ENCODE peak calls at places on chromosome 17, in eight cellular contexts. Z, S, V, P, B, I, F and N are unnamed samples.

GRCh38 chr17:5893741-5894140 is 176.4 kb upstream of the WSCD1 start:
- DNase-seq in Z (no peak), S (no peak), V (no peak), P (no peak), B (no peak), I (no peak), F (no peak), N (no peak)

GRCh38 chr17:38540514-38540913 is 65.2 kb downstream of the SRCIN1 start:
- DNase-seq in Z (no peak), S (no peak), V (no peak), P (no peak), B (no peak), I (no peak), F (no peak), N (no peak)

GRCh38 chr17:17499402-17500145 is 3.4 kb upstream of the RASD1 start:
- DNase-seq in Z (no peak), S (no peak), V (no peak), P (peak), B (no peak), I (no peak), F (no peak), N (no peak)

GRCh38 chr17:55316499-55316898 is 51.7 kb downstream of the HLF start:
- DNase-seq in Z (no peak), S (peak), V (no peak), P (no peak), B (no peak), I (no peak), F (no peak), N (no peak)

GRCh38 chr17:75345514-75346167 is 56.4 kb upstream of the SLC25A19 start:
- DNase-seq in Z (no peak), S (no peak), V (no peak), P (no peak), B (no peak), I (peak), F (no peak), N (no peak)

GRCh38 chr17:63552211-63552610 is 1.9 kb downstream of the DCAF7 start:
- DNase-seq in Z (peak), S (peak), V (no peak), P (no peak), B (peak), I (no peak), F (no peak), N (no peak)

GRCh38 chr17:35560703-35561102 is at the start of gene SLFN14:
- DNase-seq in Z (peak), S (no peak), V (no peak), P (no peak), B (no peak), I (no peak), F (no peak), N (no peak)

GRCh38 chr17:35953720-35954119 is 10.2 kb upstream of the LYZL6 start:
- DNase-seq in Z (no peak), S (no peak), V (no peak), P (no peak), B (no peak), I (no peak), F (no peak), N (no peak)

GRCh38 chr17:79966681-79967080 is 69.0 kb downstream of the TBC1D16 start:
- DNase-seq in Z (no peak), S (no peak), V (no peak), P (no peak), B (no peak), I (no peak), F (no peak), N (no peak)

GRCh38 chr17:75769536-75769935 is 4.5 kb upstream of the GALK1 start:
- DNase-seq in Z (no peak), S (no peak), V (no peak), P (no peak), B (no peak), I (no peak), F (no peak), N (no peak)

GRCh38 chr17:35242158-35242804 is 591 bp upstream of the SLFN5 start:
- DNase-seq in Z (peak), S (peak), V (no peak), P (peak), B (no peak), I (no peak), F (peak), N (no peak)

GRCh38 chr17:68853439-68853838 is 101.8 kb downstream of the ABCA8 start:
- DNase-seq in Z (no peak), S (no peak), V (no peak), P (no peak), B (no peak), I (no peak), F (no peak), N (no peak)

GRCh38 chr17:30906101-30906911 is at the start of gene TEFM:
- DNase-seq in Z (peak), S (peak), V (peak), P (peak), B (peak), I (peak), F (peak), N (peak)

GRCh38 chr17:80663783-80664206 is 119.2 kb downstream of the RPTOR start:
- DNase-seq in Z (no peak), S (no peak), V (no peak), P (no peak), B (peak), I (no peak), F (no peak), N (peak)

GRCh38 chr17:1002771-1003555 is 6.0 kb downstream of the TIMM22 start:
- DNase-seq in Z (peak), S (no peak), V (no peak), P (no peak), B (peak), I (no peak), F (no peak), N (no peak)

GRCh38 chr17:80109713-80110446 is 8.5 kb downstream of the GAA start:
- DNase-seq in Z (no peak), S (peak), V (no peak), P (no peak), B (no peak), I (no peak), F (no peak), N (no peak)

GRCh38 chr17:4738136-4739121 is 1.2 kb upstream of the ZMYND15 start:
- DNase-seq in Z (no peak), S (peak), V (no peak), P (peak), B (no peak), I (no peak), F (no peak), N (no peak)

GRCh38 chr17:13601317-13601775 is 383 bp downstream of the HS3ST3A1 start:
- DNase-seq in Z (no peak), S (peak), V (no peak), P (no peak), B (peak), I (no peak), F (peak), N (no peak)

GRCh38 chr17:45197555-45198334 is 23.9 kb upstream of the FMNL1 start:
- DNase-seq in Z (peak), S (peak), V (peak), P (peak), B (peak), I (peak), F (peak), N (peak)
- H3K4me3 ChIP-seq in Z (no peak), S (no peak), V (peak), P (no peak), B (no peak), I (no peak), F (no peak), N (no peak)

GRCh38 chr17:57874058-57874419 is 24.2 kb upstream of the MRPS23 start:
- DNase-seq in Z (no peak), S (no peak), V (no peak), P (no peak), B (no peak), I (no peak), F (no peak), N (no peak)

GRCh38 chr17:57876023-57876865 is 26.4 kb upstream of the MRPS23 start:
- DNase-seq in Z (no peak), S (no peak), V (no peak), P (no peak), B (no peak), I (no peak), F (no peak), N (no peak)

GRCh38 chr17:57873261-57874057 is 23.6 kb upstream of the MRPS23 start:
- DNase-seq in Z (peak), S (no peak), V (no peak), P (no peak), B (no peak), I (no peak), F (no peak), N (no peak)

GRCh38 chr17:57875109-57876022 is 25.5 kb upstream of the MRPS23 start:
- DNase-seq in Z (peak), S (peak), V (peak), P (peak), B (peak), I (peak), F (peak), N (peak)

GRCh38 chr17:57874434-57875108 is 24.7 kb upstream of the MRPS23 start:
- DNase-seq in Z (peak), S (no peak), V (peak), P (peak), B (peak), I (no peak), F (peak), N (peak)
- H3K4me3 ChIP-seq in Z (no peak), S (no peak), V (peak), P (no peak), B (peak), I (no peak), F (peak), N (peak)

GRCh38 chr17:7623661-7624060 is 4.0 kb downstream of the SAT2 start:
- DNase-seq in Z (no peak), S (no peak), V (no peak), P (no peak), B (no peak), I (no peak), F (no peak), N (no peak)

GRCh38 chr17:7627250-7628121 is at the start of gene SAT2:
- DNase-seq in Z (peak), S (peak), V (peak), P (peak), B (peak), I (no peak), F (peak), N (peak)

GRCh38 chr17:7626956-7627249 is 718 bp downstream of the SAT2 start:
- DNase-seq in Z (no peak), S (peak), V (no peak), P (no peak), B (peak), I (no peak), F (no peak), N (no peak)

GRCh38 chr17:7629939-7630571 is at the start of gene SHBG:
- DNase-seq in Z (no peak), S (no peak), V (no peak), P (no peak), B (no peak), I (no peak), F (no peak), N (no peak)

DNA sequence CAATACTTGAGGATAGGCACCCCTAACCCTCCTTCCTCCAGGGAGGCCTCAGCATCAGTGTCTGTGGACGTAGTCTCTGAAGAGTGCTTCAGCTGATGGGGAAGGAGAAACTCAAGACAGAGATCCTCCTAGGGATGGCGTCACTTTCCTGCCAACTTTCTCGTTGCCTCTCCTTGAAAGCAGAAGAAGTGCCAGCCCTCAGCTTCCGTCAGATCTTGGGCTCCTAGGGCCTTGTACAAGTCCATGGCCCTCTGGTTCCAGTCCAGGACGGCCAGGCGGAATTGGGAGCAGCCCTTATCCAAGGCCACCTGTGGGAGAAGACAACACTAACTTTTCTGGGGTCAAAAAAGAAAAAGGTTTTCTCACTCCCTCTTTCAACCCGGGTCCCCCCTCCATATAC is 1.3 kb downstream of the SAT2 start:
- DNase-seq in Z (no peak), S (no peak), V (no peak), P (no peak), B (no peak), I (no peak), F (no peak), N (no peak)
- H3K4me3 ChIP-seq in Z (no peak), S (no peak), V (peak), P (no peak), B (peak), I (no peak), F (peak), N (peak)

GRCh38 chr17:49223517-49224197 is 6.9 kb downstream of the PHOSPHO1 start:
- DNase-seq in Z (no peak), S (peak), V (no peak), P (peak), B (no peak), I (no peak), F (peak), N (no peak)
- H3K4me3 ChIP-seq in Z (no peak), S (no peak), V (no peak), P (no peak), B (no peak), I (no peak), F (peak), N (no peak)

DNA sequence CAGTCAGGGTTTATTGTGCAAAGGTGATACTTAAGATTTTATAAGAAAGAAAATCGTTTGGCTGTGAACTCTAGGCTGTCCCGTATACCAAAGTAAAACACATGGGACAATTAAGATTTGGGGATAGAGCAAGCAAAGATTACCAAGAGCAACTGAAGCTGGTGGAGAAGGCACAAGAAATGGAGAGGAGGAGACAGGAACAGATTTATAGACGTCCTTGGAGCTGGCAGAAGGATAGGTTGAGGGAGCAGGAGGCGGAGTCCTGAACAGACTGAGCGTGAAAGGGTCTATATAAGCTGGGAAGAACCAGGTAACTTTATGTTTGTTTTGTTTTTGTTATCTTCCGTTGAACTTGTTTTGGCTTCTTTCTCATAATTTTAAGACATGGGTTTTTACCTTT is 3.8 kb downstream of the TNRC6C start:
- DNase-seq in Z (no peak), S (no peak), V (no peak), P (no peak), B (no peak), I (no peak), F (no peak), N (no peak)
- H3K4me3 ChIP-seq in Z (no peak), S (no peak), V (no peak), P (no peak), B (no peak), I (no peak), F (no peak), N (no peak)